ENCODE peak calls at places on chromosomes 3 and 15, in six cellular contexts. V, P, H, I, S and Z are unnamed samples.

GRCh38 chr3:14206548-14207177 is 28.0 kb downstream of the LSM3 start:
- DNase-seq in V (no peak), P (no peak), H (no peak), I (no peak), S (no peak), Z (no peak)

GRCh38 chr15:101283931-101284330 is 6.6 kb upstream of the SELENOS start:
- DNase-seq in V (no peak), P (no peak), H (no peak), I (no peak), S (no peak), Z (no peak)

GRCh38 chr3:170697131-170697530 is 111.3 kb upstream of the SLC7A14 start:
- DNase-seq in V (no peak), P (no peak), H (no peak), I (no peak), S (no peak), Z (no peak)

GRCh38 chr15:81235781-81236507 is 39.3 kb downstream of the IL16 start:
- DNase-seq in V (peak; percentile 53), P (no peak), H (peak; percentile 93), I (peak; percentile 96), S (peak; percentile 70), Z (peak; percentile 94)

GRCh38 chr15:89845305-89845893 is 30.7 kb upstream of the ANPEP start:
- DNase-seq in V (peak; percentile 84), P (no peak), H (peak; percentile 92), I (peak; percentile 86), S (no peak), Z (peak; percentile 86)

GRCh38 chr15:40914013-40914412 is 15.1 kb upstream of the DLL4 start:
- DNase-seq in V (no peak), P (no peak), H (no peak), I (no peak), S (no peak), Z (no peak)

GRCh38 chr3:195790891-195791290 is 20.8 kb downstream of the MUC4 start:
- DNase-seq in V (no peak), P (no peak), H (no peak), I (no peak), S (no peak), Z (no peak)

GRCh38 chr3:25889132-25889917 is 99.4 kb downstream of the OXSM start:
- DNase-seq in V (no peak), P (no peak), H (no peak), I (no peak), S (no peak), Z (no peak)

GRCh38 chr15:84684092-84684491 is 26.1 kb upstream of the NMB start:
- DNase-seq in V (no peak), P (no peak), H (peak; percentile 70), I (no peak), S (peak; percentile 28), Z (peak; percentile 93)

GRCh38 chr3:17643691-17644090 is 98.7 kb downstream of the TBC1D5 start:
- DNase-seq in V (no peak), P (no peak), H (peak; percentile 69), I (peak; percentile 32), S (no peak), Z (peak; percentile 24)

GRCh38 chr3:188546835-188547670 is 393.1 kb downstream of the LPP start:
- DNase-seq in V (no peak), P (no peak), H (peak; percentile 84), I (peak; percentile 57), S (no peak), Z (peak; percentile 37)

GRCh38 chr3:21705769-21706168 is 45.2 kb downstream of the ZNF385D start:
- DNase-seq in V (peak; percentile 58), P (no peak), H (peak; percentile 73), I (peak; percentile 74), S (peak; percentile 60), Z (peak; percentile 46)

GRCh38 chr3:98791341-98792325 is 28.5 kb downstream of the ST3GAL6 start:
- DNase-seq in V (no peak), P (no peak), H (peak; percentile 70), I (no peak), S (no peak), Z (no peak)

GRCh38 chr3:76554717-76555116 is 485.2 kb upstream of the ROBO2 start:
- DNase-seq in V (no peak), P (peak; percentile 19), H (peak; percentile 39), I (no peak), S (no peak), Z (peak; percentile 71)

GRCh38 chr3:27554706-27555105 is 70.5 kb upstream of the SLC4A7 start:
- DNase-seq in V (no peak), P (no peak), H (no peak), I (no peak), S (no peak), Z (no peak)

GRCh38 chr15:98799461-98799971 is 151.2 kb downstream of the IGF1R start:
- DNase-seq in V (no peak), P (no peak), H (peak; percentile 26), I (no peak), S (no peak), Z (no peak)